ENCODE peak calls at places on chromosomes 5 and 9, in four cellular contexts. One of them, this sample, is unnamed.

GRCh38 chr5:14727428-14727865 is 62.9 kb downstream of the OTULIN start:
- DNase-seq in upper lobe of left lung: peak
- DNase-seq in stomach: peak
- DNase-seq in CD4-positive, alpha-beta memory T cell: peak
- DNase-seq in this sample: peak

GRCh38 chr5:34676409-34676808 is 20.3 kb downstream of the RAI14 start:
- DNase-seq in upper lobe of left lung: no peak
- DNase-seq in stomach: no peak
- DNase-seq in CD4-positive, alpha-beta memory T cell: no peak
- DNase-seq in this sample: no peak

GRCh38 chr9:136060671-136061371 is 34.3 kb downstream of the NACC2 start:
- DNase-seq in upper lobe of left lung: peak
- DNase-seq in stomach: no peak
- DNase-seq in CD4-positive, alpha-beta memory T cell: no peak
- DNase-seq in this sample: no peak

GRCh38 chr5:34494111-34494755 is 161.9 kb upstream of the RAI14 start:
- DNase-seq in upper lobe of left lung: no peak
- DNase-seq in stomach: no peak
- DNase-seq in CD4-positive, alpha-beta memory T cell: no peak
- DNase-seq in this sample: no peak

GRCh38 chr5:142644640-142645361 is 41.1 kb downstream of the FGF1 start:
- DNase-seq in upper lobe of left lung: no peak
- DNase-seq in stomach: no peak
- DNase-seq in CD4-positive, alpha-beta memory T cell: no peak
- DNase-seq in this sample: no peak

GRCh38 chr5:167916706-167917105 is 374.7 kb upstream of the WWC1 start:
- DNase-seq in upper lobe of left lung: no peak
- DNase-seq in stomach: no peak
- DNase-seq in CD4-positive, alpha-beta memory T cell: no peak
- DNase-seq in this sample: no peak

GRCh38 chr5:14240366-14240765 is 97.2 kb downstream of the TRIO start:
- DNase-seq in upper lobe of left lung: no peak
- DNase-seq in stomach: no peak
- DNase-seq in CD4-positive, alpha-beta memory T cell: no peak
- DNase-seq in this sample: no peak

GRCh38 chr9:9412241-9412640 is 1200.6 kb downstream of the PTPRD start:
- DNase-seq in upper lobe of left lung: no peak
- DNase-seq in stomach: no peak
- DNase-seq in CD4-positive, alpha-beta memory T cell: no peak
- DNase-seq in this sample: no peak

GRCh38 chr9:89390578-89390977 is 72.3 kb downstream of the SECISBP2 start:
- DNase-seq in upper lobe of left lung: no peak
- DNase-seq in stomach: no peak
- DNase-seq in CD4-positive, alpha-beta memory T cell: no peak
- DNase-seq in this sample: no peak

GRCh38 chr9:71515103-71515502 is 253.2 kb downstream of the CEMIP2 start:
- DNase-seq in upper lobe of left lung: no peak
- DNase-seq in stomach: no peak
- DNase-seq in CD4-positive, alpha-beta memory T cell: no peak
- DNase-seq in this sample: no peak

DNA sequence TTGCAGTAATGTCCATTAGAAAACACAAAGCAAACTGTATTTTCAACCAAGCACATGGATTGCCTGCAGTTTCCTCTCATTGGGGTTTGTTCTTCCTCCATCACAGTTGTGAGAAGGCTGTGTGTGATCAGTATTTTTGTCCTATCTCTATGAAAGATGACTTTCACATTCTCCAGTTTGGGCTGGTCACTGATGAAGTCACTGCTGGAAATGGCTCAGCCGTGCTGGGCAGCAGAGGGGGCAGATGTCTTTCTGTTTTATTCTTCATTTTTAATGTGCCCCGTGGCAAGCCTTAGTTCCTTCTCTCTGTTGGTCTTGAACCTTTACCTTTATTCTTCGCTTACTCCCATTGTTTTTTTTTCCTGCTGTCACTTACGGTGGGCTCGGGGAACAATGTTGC is 289.0 kb upstream of the MPDZ start:
- DNase-seq in upper lobe of left lung: no peak
- DNase-seq in stomach: no peak
- DNase-seq in CD4-positive, alpha-beta memory T cell: no peak
- DNase-seq in this sample: no peak
- H3K4me3 ChIP-seq in upper lobe of left lung: peak
- H3K4me3 ChIP-seq in stomach: peak
- H3K4me3 ChIP-seq in CD4-positive, alpha-beta memory T cell: no peak
- H3K4me3 ChIP-seq in this sample: no peak

GRCh38 chr5:103235891-103236290 is 22.7 kb upstream of the MACIR start:
- DNase-seq in upper lobe of left lung: no peak
- DNase-seq in stomach: no peak
- DNase-seq in CD4-positive, alpha-beta memory T cell: no peak
- DNase-seq in this sample: no peak
- H3K4me3 ChIP-seq in upper lobe of left lung: no peak
- H3K4me3 ChIP-seq in stomach: no peak
- H3K4me3 ChIP-seq in CD4-positive, alpha-beta memory T cell: no peak
- H3K4me3 ChIP-seq in this sample: no peak

GRCh38 chr5:54524082-54524481 is 6.5 kb downstream of the SNX18 start:
- DNase-seq in upper lobe of left lung: no peak
- DNase-seq in stomach: no peak
- DNase-seq in CD4-positive, alpha-beta memory T cell: no peak
- DNase-seq in this sample: no peak

GRCh38 chr5:54525226-54525625 is 7.7 kb downstream of the SNX18 start:
- DNase-seq in upper lobe of left lung: no peak
- DNase-seq in stomach: no peak
- DNase-seq in CD4-positive, alpha-beta memory T cell: no peak
- DNase-seq in this sample: no peak

GRCh38 chr5:54524704-54525103 is 7.1 kb downstream of the SNX18 start:
- DNase-seq in upper lobe of left lung: peak
- DNase-seq in stomach: peak
- DNase-seq in CD4-positive, alpha-beta memory T cell: no peak
- DNase-seq in this sample: peak

GRCh38 chr5:54522080-54522479 is 4.5 kb downstream of the SNX18 start:
- DNase-seq in upper lobe of left lung: no peak
- DNase-seq in stomach: no peak
- DNase-seq in CD4-positive, alpha-beta memory T cell: no peak
- DNase-seq in this sample: no peak

GRCh38 chr5:54523534-54523933 is 6.0 kb downstream of the SNX18 start:
- DNase-seq in upper lobe of left lung: no peak
- DNase-seq in stomach: no peak
- DNase-seq in CD4-positive, alpha-beta memory T cell: no peak
- DNase-seq in this sample: no peak
- H3K4me3 ChIP-seq in upper lobe of left lung: no peak
- H3K4me3 ChIP-seq in stomach: peak
- H3K4me3 ChIP-seq in CD4-positive, alpha-beta memory T cell: no peak
- H3K4me3 ChIP-seq in this sample: no peak

GRCh38 chr9:33799928-33800689 is 4.7 kb downstream of the PRSS3 start:
- DNase-seq in upper lobe of left lung: peak
- DNase-seq in stomach: no peak
- DNase-seq in CD4-positive, alpha-beta memory T cell: no peak
- DNase-seq in this sample: no peak
- H3K4me3 ChIP-seq in upper lobe of left lung: no peak
- H3K4me3 ChIP-seq in stomach: no peak
- H3K4me3 ChIP-seq in CD4-positive, alpha-beta memory T cell: no peak
- H3K4me3 ChIP-seq in this sample: no peak

DNA sequence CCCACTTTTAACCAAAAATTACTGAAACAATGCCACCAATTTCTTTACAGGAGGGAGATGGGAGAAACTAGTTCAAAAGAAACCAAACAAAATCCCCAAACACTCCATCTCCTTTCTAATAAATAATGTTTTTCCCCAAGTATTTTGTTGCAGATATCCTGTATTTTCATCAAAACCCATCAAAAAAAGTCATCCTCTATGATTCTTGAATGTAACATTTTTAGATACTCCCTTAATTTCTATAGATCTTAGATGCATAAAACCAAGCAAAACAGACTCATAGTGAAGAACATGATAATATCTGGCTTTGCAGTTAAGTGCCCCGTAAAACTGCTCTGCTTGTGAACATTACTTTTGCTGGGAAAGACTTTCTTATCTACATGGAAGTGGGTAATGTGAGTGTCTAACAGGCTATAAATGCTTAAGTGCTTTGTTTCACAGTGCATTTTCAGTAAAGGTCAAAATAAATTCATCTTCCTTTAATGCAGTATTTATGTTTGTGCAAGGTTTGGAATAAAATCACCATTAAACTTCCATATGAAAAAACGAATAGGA is 77.3 kb upstream of the TBCA start:
- DNase-seq in upper lobe of left lung: no peak
- DNase-seq in stomach: no peak
- DNase-seq in CD4-positive, alpha-beta memory T cell: no peak
- DNase-seq in this sample: no peak
- H3K4me3 ChIP-seq in upper lobe of left lung: no peak
- H3K4me3 ChIP-seq in stomach: no peak
- H3K4me3 ChIP-seq in CD4-positive, alpha-beta memory T cell: no peak
- H3K4me3 ChIP-seq in this sample: no peak

This sample was measured in BE2C.